ENCODE peak calls at places on chromosome 9, in ten cellular contexts. One of them, this sample, is unnamed.

GRCh38 chr9:132006657-132007370 is 72.9 kb downstream of the MED27 start:
- DNase-seq in AG04450: no peak
- DNase-seq in A549: no peak
- DNase-seq in Peyer's patch: no peak
- DNase-seq in fibroblast of mammary gland: peak; percentile 88
- DNase-seq in progenitor cell of endocrine pancreas: no peak
- DNase-seq in GM20000: peak; percentile 56
- DNase-seq in heart right ventricle: no peak
- DNase-seq in AG09309: no peak
- DNase-seq in CD8-positive, alpha-beta T cell: no peak
- DNase-seq in this sample: no peak

GRCh38 chr9:15248596-15248995 is 58.4 kb downstream of the TTC39B start:
- DNase-seq in fibroblast of mammary gland: no peak
- DNase-seq in Peyer's patch: no peak
- DNase-seq in AG09309: no peak
- DNase-seq in AG04450: no peak
- DNase-seq in CD8-positive, alpha-beta T cell: no peak
- DNase-seq in GM20000: no peak
- DNase-seq in A549: no peak
- DNase-seq in heart right ventricle: no peak
- DNase-seq in progenitor cell of endocrine pancreas: no peak
- DNase-seq in this sample: no peak

GRCh38 chr9:121906074-121906520 is 187.0 kb downstream of the TTLL11 start:
- DNase-seq in GM20000: no peak
- DNase-seq in A549: no peak
- DNase-seq in Peyer's patch: no peak
- DNase-seq in fibroblast of mammary gland: peak; percentile 74
- DNase-seq in AG04450: no peak
- DNase-seq in CD8-positive, alpha-beta T cell: no peak
- DNase-seq in AG09309: peak; percentile 43
- DNase-seq in heart right ventricle: no peak
- DNase-seq in progenitor cell of endocrine pancreas: no peak
- DNase-seq in this sample: no peak

GRCh38 chr9:116592926-116593325 is 94.2 kb upstream of the TRIM32 start:
- DNase-seq in progenitor cell of endocrine pancreas: no peak
- DNase-seq in A549: no peak
- DNase-seq in fibroblast of mammary gland: peak; percentile 64
- DNase-seq in AG04450: no peak
- DNase-seq in CD8-positive, alpha-beta T cell: no peak
- DNase-seq in GM20000: no peak
- DNase-seq in Peyer's patch: no peak
- DNase-seq in heart right ventricle: no peak
- DNase-seq in AG09309: no peak
- DNase-seq in this sample: no peak

GRCh38 chr9:131960311-131960710 is 119.4 kb downstream of the MED27 start:
- DNase-seq in CD8-positive, alpha-beta T cell: no peak
- DNase-seq in AG09309: no peak
- DNase-seq in Peyer's patch: no peak
- DNase-seq in A549: no peak
- DNase-seq in heart right ventricle: no peak
- DNase-seq in progenitor cell of endocrine pancreas: no peak
- DNase-seq in AG04450: no peak
- DNase-seq in GM20000: no peak
- DNase-seq in fibroblast of mammary gland: peak; percentile 39
- DNase-seq in this sample: no peak

GRCh38 chr9:15349892-15350761 is 43.1 kb upstream of the TTC39B start:
- DNase-seq in GM20000: no peak
- DNase-seq in heart right ventricle: no peak
- DNase-seq in progenitor cell of endocrine pancreas: no peak
- DNase-seq in AG09309: no peak
- DNase-seq in AG04450: no peak
- DNase-seq in fibroblast of mammary gland: peak; percentile 44
- DNase-seq in A549: peak; percentile 86
- DNase-seq in Peyer's patch: peak; percentile 67
- DNase-seq in CD8-positive, alpha-beta T cell: no peak
- DNase-seq in this sample: no peak

GRCh38 chr9:91741529-91741928 is 208.5 kb downstream of the ROR2 start:
- DNase-seq in fibroblast of mammary gland: peak; percentile 84
- DNase-seq in GM20000: no peak
- DNase-seq in Peyer's patch: no peak
- DNase-seq in heart right ventricle: no peak
- DNase-seq in AG09309: peak; percentile 54
- DNase-seq in progenitor cell of endocrine pancreas: no peak
- DNase-seq in A549: no peak
- DNase-seq in AG04450: peak; percentile 66
- DNase-seq in CD8-positive, alpha-beta T cell: no peak
- DNase-seq in this sample: no peak

GRCh38 chr9:1047605-1048235 is 2.4 kb upstream of the DMRT2 start:
- DNase-seq in fibroblast of mammary gland: no peak
- DNase-seq in CD8-positive, alpha-beta T cell: no peak
- DNase-seq in heart right ventricle: no peak
- DNase-seq in Peyer's patch: no peak
- DNase-seq in GM20000: no peak
- DNase-seq in AG04450: no peak
- DNase-seq in progenitor cell of endocrine pancreas: no peak
- DNase-seq in A549: no peak
- DNase-seq in AG09309: no peak
- DNase-seq in this sample: no peak

GRCh38 chr9:136942881-136943230 is 1.7 kb downstream of the FBXW5 start:
- DNase-seq in GM20000: no peak
- DNase-seq in A549: no peak
- DNase-seq in AG04450: no peak
- DNase-seq in AG09309: no peak
- DNase-seq in heart right ventricle: no peak
- DNase-seq in CD8-positive, alpha-beta T cell: no peak
- DNase-seq in progenitor cell of endocrine pancreas: no peak
- DNase-seq in Peyer's patch: no peak
- DNase-seq in fibroblast of mammary gland: no peak
- DNase-seq in this sample: no peak

GRCh38 chr9:136944519-136945332 is at the start of the genes C8G and FBXW5:
- DNase-seq in heart right ventricle: peak; percentile 98
- DNase-seq in Peyer's patch: peak; percentile 97
- DNase-seq in A549: peak; percentile 91
- DNase-seq in AG09309: peak; percentile 56
- DNase-seq in GM20000: peak; percentile 100
- DNase-seq in CD8-positive, alpha-beta T cell: peak; percentile 92
- DNase-seq in fibroblast of mammary gland: peak; percentile 88
- DNase-seq in AG04450: peak; percentile 74
- DNase-seq in progenitor cell of endocrine pancreas: peak; percentile 94
- DNase-seq in this sample: peak; percentile 97

GRCh38 chr9:136944094-136944518 is 432 bp downstream of the FBXW5 start:
- DNase-seq in fibroblast of mammary gland: peak; percentile 45
- DNase-seq in CD8-positive, alpha-beta T cell: no peak
- DNase-seq in Peyer's patch: no peak
- DNase-seq in AG09309: peak; percentile 2
- DNase-seq in heart right ventricle: no peak
- DNase-seq in progenitor cell of endocrine pancreas: peak; percentile 39
- DNase-seq in A549: no peak
- DNase-seq in GM20000: peak; percentile 93
- DNase-seq in AG04450: peak; percentile 10
- DNase-seq in this sample: no peak

GRCh38 chr9:136942112-136942880 is 2.2 kb downstream of the FBXW5 start:
- DNase-seq in A549: no peak
- DNase-seq in AG04450: no peak
- DNase-seq in fibroblast of mammary gland: no peak
- DNase-seq in CD8-positive, alpha-beta T cell: no peak
- DNase-seq in Peyer's patch: no peak
- DNase-seq in AG09309: no peak
- DNase-seq in heart right ventricle: no peak
- DNase-seq in GM20000: no peak
- DNase-seq in progenitor cell of endocrine pancreas: no peak
- DNase-seq in this sample: no peak

DNA sequence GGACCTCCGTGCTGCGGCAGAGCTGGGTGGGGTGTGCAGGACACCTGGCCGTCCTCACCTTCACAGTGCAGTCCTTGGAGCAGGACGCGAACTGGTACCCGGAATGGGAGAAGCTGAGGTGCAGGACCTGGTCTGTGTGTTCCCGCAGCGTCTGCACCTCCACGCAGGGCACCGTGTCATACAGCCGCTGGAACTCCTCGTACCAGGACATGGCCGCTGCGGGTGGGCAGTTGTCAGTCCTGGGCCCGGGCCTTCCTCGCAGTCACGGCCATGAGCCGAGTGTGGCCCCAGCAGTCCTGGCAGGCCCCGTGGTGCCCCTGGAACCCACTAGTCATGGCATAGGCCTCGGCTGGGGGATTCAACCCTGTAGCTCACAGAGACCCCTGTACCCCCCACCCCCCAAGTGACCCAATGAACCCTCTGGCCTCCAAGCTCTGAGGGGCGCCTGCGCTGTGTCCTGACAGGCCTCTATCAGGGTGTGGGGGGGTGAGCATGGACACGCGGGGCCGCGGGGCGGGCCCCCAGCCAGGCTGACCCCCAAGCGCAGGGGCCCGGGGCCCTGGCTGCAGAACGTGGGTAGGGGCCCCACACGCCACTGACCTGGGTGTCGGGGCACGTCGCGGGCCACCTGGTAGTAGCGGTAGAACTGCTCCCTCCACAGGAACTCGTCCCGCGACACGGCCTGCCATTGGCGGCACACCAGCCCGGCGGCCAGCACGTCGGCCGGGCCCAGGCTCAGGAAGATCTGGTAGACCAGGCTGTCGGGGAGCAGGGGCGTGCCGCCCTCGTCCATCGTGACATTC is 1.0 kb downstream of the FBXW5 start:
- DNase-seq in AG04450: no peak
- DNase-seq in Peyer's patch: peak; percentile 63
- DNase-seq in fibroblast of mammary gland: peak; percentile 21
- DNase-seq in A549: no peak
- DNase-seq in progenitor cell of endocrine pancreas: no peak
- DNase-seq in CD8-positive, alpha-beta T cell: no peak
- DNase-seq in GM20000: peak; percentile 84
- DNase-seq in AG09309: no peak
- DNase-seq in heart right ventricle: no peak
- DNase-seq in this sample: no peak
- TF ChIP-seq CTCF in AG04450: no peak
- TF ChIP-seq CTCF in Peyer's patch: no peak
- TF ChIP-seq CTCF in fibroblast of mammary gland: no peak
- TF ChIP-seq CTCF in A549: no peak
- TF ChIP-seq CTCF in progenitor cell of endocrine pancreas: no peak
- TF ChIP-seq CTCF in CD8-positive, alpha-beta T cell: no peak
- TF ChIP-seq CTCF in GM20000: no peak
- TF ChIP-seq CTCF in AG09309: no peak
- TF ChIP-seq CTCF in heart right ventricle: peak; percentile 12
- TF ChIP-seq CTCF in this sample: no peak

DNA sequence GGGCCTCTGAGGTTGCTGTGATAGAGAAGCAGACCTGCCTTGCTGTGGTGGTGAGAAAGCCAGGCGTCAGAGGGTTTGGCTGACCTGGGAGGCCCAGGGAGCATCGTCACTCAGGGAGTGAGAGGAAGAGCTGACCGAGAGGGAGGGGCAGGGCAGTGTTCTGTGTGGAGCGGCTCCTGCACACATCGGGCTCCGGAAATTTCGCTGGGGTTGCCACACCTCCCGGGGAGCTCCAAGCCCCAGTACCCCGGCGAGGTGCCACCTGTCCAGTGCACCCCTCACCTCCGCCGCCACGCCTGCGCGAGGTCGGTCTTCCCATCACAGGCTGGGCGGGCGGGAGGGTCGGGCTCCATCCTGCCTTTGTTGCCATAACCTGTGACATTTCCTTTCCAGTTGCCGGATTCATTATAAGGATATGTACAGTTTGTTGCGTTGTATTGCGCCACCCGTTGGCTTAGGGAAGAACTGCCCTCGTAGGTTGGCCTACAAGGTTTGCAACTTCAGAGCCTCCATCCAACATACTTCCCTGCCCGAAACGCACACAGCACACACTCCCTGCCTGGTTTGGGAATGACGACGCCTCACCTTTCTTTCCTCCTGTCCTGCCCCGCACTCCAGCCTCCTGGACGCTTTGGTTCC is 223.2 kb downstream of the CACNA1B start:
- DNase-seq in GM20000: peak; percentile 17
- DNase-seq in heart right ventricle: no peak
- DNase-seq in progenitor cell of endocrine pancreas: no peak
- DNase-seq in fibroblast of mammary gland: no peak
- DNase-seq in A549: peak; percentile 10
- DNase-seq in CD8-positive, alpha-beta T cell: no peak
- DNase-seq in AG04450: no peak
- DNase-seq in AG09309: no peak
- DNase-seq in Peyer's patch: peak; percentile 22
- DNase-seq in this sample: no peak
- TF ChIP-seq CTCF in GM20000: peak; percentile 41
- TF ChIP-seq CTCF in heart right ventricle: peak; percentile 13
- TF ChIP-seq CTCF in progenitor cell of endocrine pancreas: peak; percentile 32
- TF ChIP-seq CTCF in fibroblast of mammary gland: no peak
- TF ChIP-seq CTCF in A549: no peak
- TF ChIP-seq CTCF in CD8-positive, alpha-beta T cell: no peak
- TF ChIP-seq CTCF in AG04450: no peak
- TF ChIP-seq CTCF in AG09309: no peak
- TF ChIP-seq CTCF in Peyer's patch: no peak
- TF ChIP-seq CTCF in this sample: no peak

DNA sequence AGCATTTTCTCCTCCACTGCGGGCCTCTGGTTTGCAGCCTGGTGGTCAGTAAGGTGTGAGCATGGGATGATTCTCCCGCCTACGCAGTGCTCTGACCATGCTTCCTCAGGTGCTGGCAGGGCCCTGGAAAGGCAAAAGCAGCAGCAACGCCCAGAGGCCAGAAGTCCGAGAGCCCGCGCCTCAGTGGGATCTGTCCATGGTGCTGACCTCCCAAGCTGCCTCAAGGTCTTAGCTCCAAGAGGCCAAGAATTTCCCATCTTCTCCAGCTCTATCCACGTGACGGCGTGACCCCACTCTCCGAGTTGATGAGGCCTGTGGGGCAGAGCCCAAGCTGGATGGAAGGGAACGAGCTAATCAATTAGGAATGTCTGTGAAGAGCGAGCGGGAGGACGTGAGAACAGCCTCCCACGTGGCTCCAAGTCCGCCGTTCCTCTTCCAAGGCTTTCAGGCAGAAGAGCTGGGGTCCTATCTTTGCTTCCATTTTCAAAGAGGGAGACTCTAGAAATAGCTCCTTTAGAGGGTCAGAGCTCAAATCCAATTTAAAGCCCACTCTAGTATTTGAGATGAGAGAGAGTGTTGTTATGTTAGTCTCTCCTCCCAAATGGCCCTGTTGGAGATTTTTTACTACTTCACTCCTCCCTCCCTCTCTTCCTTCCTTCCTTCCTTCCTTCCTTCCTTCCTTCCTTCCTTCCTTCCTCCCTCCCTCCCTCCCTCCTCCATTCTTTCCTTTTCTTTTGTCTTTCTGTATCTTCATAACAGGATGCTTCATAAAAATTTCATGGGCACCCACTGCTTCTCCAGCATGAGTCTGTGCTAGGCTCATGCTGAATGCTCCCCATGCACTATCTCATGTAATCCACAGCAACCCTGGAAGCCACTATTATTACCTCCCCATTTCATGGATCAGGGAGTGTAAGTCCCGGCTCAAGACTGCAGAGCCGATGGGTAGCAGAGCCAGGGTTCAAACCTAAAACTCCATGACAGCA is 69.3 kb downstream of the OLFM1 start:
- DNase-seq in heart right ventricle: peak; percentile 48
- DNase-seq in GM20000: peak; percentile 52
- DNase-seq in fibroblast of mammary gland: peak; percentile 42
- DNase-seq in Peyer's patch: no peak
- DNase-seq in AG09309: no peak
- DNase-seq in CD8-positive, alpha-beta T cell: no peak
- DNase-seq in progenitor cell of endocrine pancreas: peak; percentile 85
- DNase-seq in A549: peak; percentile 53
- DNase-seq in AG04450: no peak
- DNase-seq in this sample: no peak
- TF ChIP-seq CTCF in heart right ventricle: no peak
- TF ChIP-seq CTCF in GM20000: no peak
- TF ChIP-seq CTCF in fibroblast of mammary gland: no peak
- TF ChIP-seq CTCF in Peyer's patch: no peak
- TF ChIP-seq CTCF in AG09309: no peak
- TF ChIP-seq CTCF in CD8-positive, alpha-beta T cell: no peak
- TF ChIP-seq CTCF in progenitor cell of endocrine pancreas: no peak
- TF ChIP-seq CTCF in A549: no peak
- TF ChIP-seq CTCF in AG04450: no peak
- TF ChIP-seq CTCF in this sample: no peak

DNA sequence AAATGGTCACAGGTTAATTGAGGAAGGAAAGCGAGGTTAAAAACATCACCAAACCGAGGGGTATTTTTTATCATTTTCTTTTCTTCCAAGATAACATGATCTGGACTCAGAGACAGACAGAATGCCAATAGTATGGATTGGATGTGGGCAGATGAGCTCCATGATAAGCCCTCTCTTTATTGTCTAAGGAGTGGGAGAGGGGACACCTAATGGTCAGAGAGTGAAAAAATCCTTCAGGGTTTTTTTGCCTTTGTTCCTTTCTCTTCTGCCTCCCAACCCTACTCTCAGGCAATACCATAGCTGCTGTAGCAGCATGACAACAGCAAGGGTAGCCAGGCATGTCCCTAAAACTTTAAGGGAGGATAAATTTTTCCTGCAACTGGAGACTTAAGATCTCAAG is 94.7 kb downstream of the DIRAS2 start:
- DNase-seq in heart right ventricle: no peak
- DNase-seq in CD8-positive, alpha-beta T cell: no peak
- DNase-seq in Peyer's patch: no peak
- DNase-seq in fibroblast of mammary gland: no peak
- DNase-seq in GM20000: no peak
- DNase-seq in AG04450: no peak
- DNase-seq in AG09309: no peak
- DNase-seq in A549: no peak
- DNase-seq in progenitor cell of endocrine pancreas: no peak
- DNase-seq in this sample: no peak
- TF ChIP-seq CTCF in heart right ventricle: no peak
- TF ChIP-seq CTCF in CD8-positive, alpha-beta T cell: no peak
- TF ChIP-seq CTCF in Peyer's patch: no peak
- TF ChIP-seq CTCF in fibroblast of mammary gland: no peak
- TF ChIP-seq CTCF in GM20000: no peak
- TF ChIP-seq CTCF in AG04450: peak; percentile 25
- TF ChIP-seq CTCF in AG09309: no peak
- TF ChIP-seq CTCF in A549: no peak
- TF ChIP-seq CTCF in progenitor cell of endocrine pancreas: no peak
- TF ChIP-seq CTCF in this sample: no peak

This sample was measured in activated B cell treated with CpG ODN at 0.5 μM for 24 hours.